ENCODE peak calls at places on chromosomes 7 and 10, in five cellular contexts. P is Peyer's patch, V is right cardiac atrium, G is HCT116, M is BE2C. J is an unnamed sample. For H3K27me3 and H3K4me1, the result is how much of the 10 kb centered on the place peaks cover.

GRCh38 chr7:91569702-91570457 is 305.6 kb downstream of the FZD1 start:
- DNase-seq in M (no peak), V (no peak), G (no peak), P (no peak), J (no peak)

GRCh38 chr7:85471740-85472139 is 284.9 kb upstream of the SEMA3D start:
- DNase-seq in V (no peak), P (no peak), M (no peak), G (no peak), J (no peak)

GRCh38 chr10:86699541-86699940 is 31.2 kb downstream of the LDB3 start:
- DNase-seq in M (no peak), G (no peak), V (no peak), P (no peak), J (no peak)

GRCh38 chr7:30199271-30199670 is 64.5 kb downstream of the MTURN start:
- DNase-seq in M (no peak), V (no peak), G (no peak), P (no peak), J (no peak)

GRCh38 chr7:51141451-51141971 is 175.1 kb downstream of the COBL start:
- DNase-seq in V (no peak), M (no peak), P (no peak), G (no peak), J (no peak)

GRCh38 chr10:132385721-132386418 is 11.1 kb upstream of the PWWP2B start:
- DNase-seq in V (peak), P (peak), G (no peak), M (no peak), J (no peak)

GRCh38 chr10:71266147-71266917 is 52.7 kb upstream of the SLC29A3 start:
- DNase-seq in V (peak), M (peak), P (peak), G (no peak), J (peak)

GRCh38 chr10:14062528-14063260 is 268.0 kb downstream of the FRMD4A start:
- DNase-seq in G (no peak), M (no peak), P (no peak), V (no peak), J (no peak)

GRCh38 chr10:113414481-113414990 is 138.3 kb upstream of the HABP2 start:
- DNase-seq in V (no peak), M (no peak), P (no peak), G (no peak), J (no peak)

GRCh38 chr7:158819571-158820203 is 9.6 kb downstream of the ESYT2 start:
- DNase-seq in M (no peak), P (no peak), G (no peak), V (no peak), J (no peak)

GRCh38 chr10:60944159-60944909 is at the start of gene RHOBTB1:
- DNase-seq in V (peak), P (peak), G (no peak), M (peak), J (peak)

GRCh38 chr10:116073025-116073424 is 200.0 kb downstream of the GFRA1 start:
- DNase-seq in G (no peak), M (peak), V (no peak), P (no peak), J (no peak)

GRCh38 chr10:12067336-12067735 is 1.4 kb upstream of the DHTKD1 start:
- DNase-seq in G (no peak), V (no peak), M (no peak), P (no peak), J (no peak)

GRCh38 chr7:140375323-140375722 is 23.0 kb downstream of the SLC37A3 start:
- DNase-seq in G (no peak), P (no peak), V (no peak), M (no peak), J (no peak)

GRCh38 chr10:51083280-51083986 is 9.1 kb downstream of the PRKG1 start:
- DNase-seq in P (no peak), V (no peak), M (no peak), G (no peak), J (no peak)

GRCh38 chr7:100573691-100574361 is at the start of gene SAP25:
- DNase-seq in G (no peak), P (no peak), V (no peak), M (no peak), J (no peak)

GRCh38 chr10:72158174-72158573 is 57.6 kb upstream of the ANAPC16 start:
- DNase-seq in G (no peak), P (no peak), V (no peak), M (no peak), J (no peak)

GRCh38 chr7:64307254-64308018 is 6.3 kb upstream of the ZNF736 start:
- DNase-seq in G (no peak), M (peak), V (peak), P (peak), J (peak)

GRCh38 chr7:51238981-51239495 is 77.6 kb downstream of the COBL start:
- DNase-seq in V (no peak), P (no peak), M (no peak), G (no peak), J (no peak)

GRCh38 chr10:59750155-59750945 is 2.9 kb downstream of the MRLN start:
- DNase-seq in P (no peak), M (no peak), G (no peak), V (peak), J (no peak)

GRCh38 chr10:98030093-98030821 is at the start of gene CRTAC1:
- DNase-seq in M (peak), P (no peak), G (no peak), V (peak), J (peak)

GRCh38 chr10:70978181-70978580 is 89.8 kb upstream of the PCBD1 start:
- DNase-seq in P (peak), G (no peak), M (no peak), V (no peak), J (no peak)

GRCh38 chr10:62597226-62597625 is 207.3 kb upstream of the ADO start:
- DNase-seq in G (no peak), M (no peak), V (no peak), P (no peak), J (no peak)

GRCh38 chr7:148262721-148263229 is 327.8 kb upstream of the C7orf33 start:
- DNase-seq in G (peak), P (peak), V (peak), M (peak), J (peak)

GRCh38 chr7:8277394-8277982 is 15.5 kb upstream of the ICA1 start:
- DNase-seq in M (peak), G (no peak), V (no peak), P (no peak), J (no peak)

GRCh38 chr10:32680803-32681557 is 235.0 kb downstream of the CCDC7 start:
- DNase-seq in P (no peak), V (no peak), G (peak), M (no peak), J (no peak)

GRCh38 chr10:11035318-11035920 is 17.7 kb downstream of the CELF2 start:
- DNase-seq in V (no peak), P (no peak), M (no peak), G (no peak), J (no peak)

GRCh38 chr10:71873582-71874182 is 22.6 kb upstream of the PSAP start:
- DNase-seq in P (no peak), M (no peak), G (no peak), V (no peak), J (no peak)

GRCh38 chr7:114979388-114979787 is 57.5 kb downstream of the MDFIC start:
- DNase-seq in G (peak), M (no peak), V (peak), P (no peak), J (peak)

GRCh38 chr7:131034166-131034881 is 293.4 kb upstream of the MKLN1 start:
- DNase-seq in V (peak), G (no peak), P (no peak), M (no peak), J (no peak)

GRCh38 chr7:137084607-137085380 is 216.3 kb downstream of the CHRM2 start:
- DNase-seq in G (no peak), P (no peak), M (no peak), V (no peak), J (no peak)

GRCh38 chr10:47418966-47419365 is 34.9 kb upstream of the ZNF488 start:
- DNase-seq in M (no peak), G (no peak), P (peak), V (no peak), J (no peak)

GRCh38 chr10:99619851-99620712 is at the start of gene SLC25A28:
- DNase-seq in V (peak), G (peak), M (peak), P (peak), J (peak)

GRCh38 chr7:99072126-99072525 is 71.8 kb downstream of the SMURF1 start:
- DNase-seq in P (no peak), V (no peak), M (no peak), G (no peak), J (no peak)

GRCh38 chr7:151993977-151994676 is 31.3 kb upstream of the GALNT11 start:
- DNase-seq in P (no peak), V (no peak), G (no peak), M (peak), J (no peak)

GRCh38 chr7:55977831-55978230 is 13.4 kb downstream of the NIPSNAP2 start:
- DNase-seq in V (no peak), G (no peak), M (no peak), P (no peak), J (no peak)

GRCh38 chr10:31769564-31769963 is 159.1 kb downstream of the ARHGAP12 start:
- DNase-seq in P (no peak), V (no peak), M (no peak), G (no peak), J (no peak)

GRCh38 chr10:31586708-31587107 is 267.7 kb downstream of the ZEB1 start:
- DNase-seq in G (no peak), P (no peak), V (peak), M (no peak), J (no peak)

GRCh38 chr7:33757563-33758165 is 147.7 kb upstream of the BMPER start:
- DNase-seq in P (no peak), V (no peak), G (no peak), M (peak), J (no peak)

GRCh38 chr7:32762894-32763293 is 128.7 kb downstream of the KBTBD2 start:
- DNase-seq in P (no peak), V (peak), G (no peak), M (no peak), J (no peak)

GRCh38 chr7:150801946-150802771 is 1.6 kb downstream of the TMEM176A start:
- DNase-seq in G (no peak), V (no peak), M (no peak), P (no peak), J (no peak)
- H3K4me3 ChIP-seq in G (no peak), V (no peak), M (no peak), P (peak), J (peak)

GRCh38 chr10:100710151-100710871 is 35.1 kb upstream of the PAX2 start:
- DNase-seq in M (peak), V (no peak), P (no peak), G (no peak), J (no peak)
- H3K27me3 ChIP-seq in M (under half), V (under half), P (under half), G (under half), J (half or more)

DNA sequence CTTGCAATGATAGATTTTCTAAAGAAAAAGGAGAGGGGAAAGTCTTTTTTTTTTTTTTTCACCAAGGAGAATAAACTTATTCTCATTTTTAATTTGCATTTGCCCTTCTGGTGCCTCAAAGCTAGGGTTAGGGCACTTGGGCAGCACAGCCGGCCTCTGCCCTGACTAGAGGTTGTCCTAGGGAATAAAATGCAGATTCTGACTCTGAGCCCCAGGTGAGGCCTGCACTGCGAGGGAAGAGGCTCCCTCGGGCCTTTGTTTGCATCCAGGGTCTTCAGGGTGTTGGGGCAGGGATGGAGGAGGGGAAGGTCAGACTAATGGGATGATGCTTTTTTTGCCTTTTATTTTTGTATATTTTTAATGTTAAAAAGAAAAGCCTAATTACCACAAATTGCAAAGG is 7.8 kb downstream of the MYL7 start:
- DNase-seq in G (no peak), M (no peak), V (no peak), P (no peak), J (no peak)
- H3K4me1 ChIP-seq in G (under half), M (under half), V (under half), P (under half), J (half or more)

DNA sequence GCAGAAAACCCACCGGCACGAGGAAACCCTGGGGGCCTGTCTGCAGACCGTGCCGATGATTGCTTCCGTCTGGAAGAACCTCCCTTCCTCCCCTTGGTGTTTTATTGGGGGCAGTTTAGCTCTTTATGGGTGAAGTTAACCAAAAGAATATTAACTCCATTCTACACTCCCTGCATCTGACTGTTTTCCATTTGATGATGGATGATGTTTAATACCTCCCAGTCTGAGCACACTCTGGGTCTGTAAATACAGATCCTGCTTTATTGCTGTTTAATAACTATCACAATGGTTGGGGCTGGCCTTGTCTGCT is 185.5 kb downstream of the MAD1L1 start:
- DNase-seq in M (no peak), P (no peak), V (no peak), G (no peak), J (peak)
- H3K4me3 ChIP-seq in M (no peak), P (no peak), V (no peak), G (no peak), J (no peak)

DNA sequence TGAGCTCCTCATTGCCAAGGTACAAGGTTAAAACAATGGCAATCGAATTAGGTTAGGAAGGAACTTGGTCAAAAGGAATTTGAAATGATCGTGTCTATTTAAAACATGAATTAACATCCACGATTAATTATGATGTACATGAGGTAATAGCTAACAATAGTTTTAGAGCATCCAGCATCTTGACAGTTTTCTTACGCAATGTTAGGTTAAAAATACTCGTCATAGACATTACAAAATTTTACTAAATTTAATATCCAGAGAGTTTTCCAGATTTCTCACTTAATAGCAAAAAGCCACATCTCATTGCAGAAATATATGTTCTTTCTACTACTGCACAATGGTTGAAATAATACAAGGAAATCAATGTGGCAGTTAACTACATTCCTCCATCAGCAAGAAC is 22.6 kb downstream of the CUBN start:
- DNase-seq in G (no peak), M (no peak), V (no peak), P (no peak), J (no peak)
- H3K27me3 ChIP-seq in G (under half), M (under half), V (under half), P (under half), J (under half)

DNA sequence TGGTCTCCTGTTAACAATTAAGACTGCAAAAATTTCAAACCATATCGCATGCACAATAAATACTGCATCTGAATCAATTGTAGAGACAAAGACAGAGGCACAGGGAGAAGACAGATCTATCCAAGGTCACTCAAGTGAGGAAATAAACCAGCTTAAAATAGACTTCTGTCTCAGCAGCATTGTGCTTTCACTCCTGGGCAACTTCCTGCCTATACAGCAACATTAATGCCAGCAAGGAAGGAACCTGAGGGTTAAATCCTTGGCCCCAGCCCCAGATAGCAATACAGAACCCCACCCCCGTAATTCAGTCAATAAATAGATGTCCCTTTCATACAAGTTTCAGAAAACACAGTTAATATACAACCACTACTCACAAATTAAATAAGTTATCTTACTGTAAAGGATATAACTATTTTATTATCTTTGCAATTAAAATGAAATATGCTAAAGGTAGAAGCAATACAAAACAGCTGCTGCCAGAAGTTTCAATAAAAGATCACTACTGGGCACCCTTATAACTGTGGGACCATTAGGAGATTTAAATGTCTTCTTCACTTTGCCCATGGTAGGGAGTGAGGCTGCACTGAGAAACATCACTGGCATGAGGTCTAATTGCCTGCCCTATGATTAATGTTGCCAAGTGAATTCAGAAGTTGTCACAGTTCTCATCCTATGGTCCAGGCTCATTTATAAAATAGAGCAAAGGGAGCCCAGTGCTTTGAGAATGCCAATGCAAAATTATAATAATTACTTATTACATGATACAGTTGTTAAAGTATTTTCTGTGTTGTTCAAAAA is 49.4 kb downstream of the CAV1 start:
- DNase-seq in P (no peak), V (no peak), G (no peak), M (no peak), J (no peak)
- H3K4me1 ChIP-seq in P (under half), V (under half), G (under half), M (under half), J (half or more)

DNA sequence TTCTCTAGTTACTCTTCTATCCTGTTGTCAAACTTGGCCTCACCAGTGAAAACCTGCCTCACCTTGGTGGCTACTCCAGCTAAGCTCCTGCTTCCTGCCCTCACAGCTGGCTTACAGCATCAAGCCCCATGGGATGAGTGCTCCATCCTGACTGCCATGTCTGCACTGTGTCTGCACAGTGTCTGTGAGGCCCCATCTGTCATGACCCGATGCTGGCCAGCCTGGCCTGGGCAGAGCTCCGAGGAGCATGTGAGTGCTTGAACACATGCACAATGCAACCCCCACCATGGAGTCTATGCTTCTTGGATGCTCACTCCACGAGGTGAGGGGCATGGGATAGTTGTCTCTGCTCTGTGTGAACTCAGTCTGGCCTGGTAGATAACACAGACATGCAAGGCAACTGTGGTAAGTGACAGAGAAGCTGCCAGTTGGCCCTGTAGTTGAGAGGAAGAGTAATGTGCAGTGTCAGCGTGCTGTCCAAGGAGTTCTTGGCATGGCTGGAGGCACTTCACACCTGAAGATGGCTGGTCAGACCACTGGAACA is 207.1 kb upstream of the ZNF32 start:
- DNase-seq in G (no peak), M (peak), P (peak), V (peak), J (peak)
- H3K4me3 ChIP-seq in G (no peak), M (no peak), P (no peak), V (no peak), J (no peak)

DNA sequence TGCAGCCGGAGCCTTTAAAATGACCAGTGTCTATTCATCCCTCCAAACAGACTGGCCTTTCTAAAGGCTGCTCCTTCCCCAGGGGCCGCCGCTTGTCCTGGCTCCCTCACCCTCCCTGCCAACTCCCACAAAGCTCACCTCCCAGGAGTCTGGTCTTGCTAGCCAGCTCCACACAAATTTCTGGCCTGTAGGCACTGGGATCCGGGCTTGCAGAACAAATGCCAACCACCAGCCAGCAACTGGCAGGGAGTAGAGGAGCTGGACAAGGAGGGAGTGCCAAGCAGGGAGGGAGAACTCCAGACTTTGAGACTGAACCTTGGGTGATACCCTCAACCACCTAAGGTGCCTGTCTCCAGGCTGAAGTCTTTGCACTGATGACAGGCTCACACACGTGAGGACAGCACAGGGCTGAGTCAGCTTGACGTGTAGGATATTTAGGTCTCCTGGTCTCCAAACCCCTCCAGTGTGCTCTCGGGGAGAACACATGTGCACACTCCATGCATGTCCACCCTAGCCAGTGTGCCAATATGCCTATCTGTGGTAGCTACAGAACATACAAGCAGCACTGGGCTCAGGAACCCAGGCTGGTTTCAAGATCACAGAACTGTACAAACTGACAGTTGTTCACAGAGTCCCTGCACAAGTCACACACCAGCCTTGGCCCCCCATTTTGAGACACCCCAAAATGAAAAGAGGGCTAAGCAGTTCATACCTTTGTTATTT is 6.0 kb downstream of the PAX2 start:
- DNase-seq in V (no peak), P (no peak), M (no peak), G (no peak), J (no peak)
- H3K27me3 ChIP-seq in V (under half), P (under half), M (half or more), G (under half), J (half or more)

J was measured in left ventricle myocardium inferior.